ENCODE peak calls at places on chromosomes 5 and 9, in five cellular contexts. One of them, this sample, is unnamed.

GRCh38 chr9:91803143-91803940 is 146.7 kb downstream of the ROR2 start:
- DNase-seq in activated CD8-positive, alpha-beta memory T cell treated with anti-CD3 and anti-CD28 coated beads, Interleukin-2, amount 50 U/mL, for 4 hours: no peak
- DNase-seq in stimulated activated naive B cell treated with anti-CD40 and anti-IgM and Interleukin-4, amounts not matched to agents 10 μg/mL and 1 μg/mL and 100 μg/mL, for 72 hours: no peak
- DNase-seq in T follicular helper cell: no peak
- DNase-seq in activated gamma-delta T cell treated with Interleukin-2 at 50 U/mL for 16 hours: no peak
- DNase-seq in this sample: no peak

GRCh38 chr5:51997908-51998307 is 614.7 kb downstream of the ISL1 start:
- DNase-seq in activated gamma-delta T cell treated with Interleukin-2 at 50 U/mL for 16 hours: no peak
- DNase-seq in stimulated activated naive B cell treated with anti-CD40 and anti-IgM and Interleukin-4, amounts not matched to agents 10 μg/mL and 1 μg/mL and 100 μg/mL, for 72 hours: no peak
- DNase-seq in activated CD8-positive, alpha-beta memory T cell treated with anti-CD3 and anti-CD28 coated beads, Interleukin-2, amount 50 U/mL, for 4 hours: no peak
- DNase-seq in T follicular helper cell: no peak
- DNase-seq in this sample: no peak

GRCh38 chr9:16032799-16033198 is 480.0 kb downstream of the CCDC171 start:
- DNase-seq in stimulated activated naive B cell treated with anti-CD40 and anti-IgM and Interleukin-4, amounts not matched to agents 10 μg/mL and 1 μg/mL and 100 μg/mL, for 72 hours: no peak
- DNase-seq in activated CD8-positive, alpha-beta memory T cell treated with anti-CD3 and anti-CD28 coated beads, Interleukin-2, amount 50 U/mL, for 4 hours: no peak
- DNase-seq in T follicular helper cell: no peak
- DNase-seq in activated gamma-delta T cell treated with Interleukin-2 at 50 U/mL for 16 hours: no peak
- DNase-seq in this sample: no peak

GRCh38 chr5:28862137-28862859 is 1823.9 kb upstream of the CDH9 start:
- DNase-seq in activated gamma-delta T cell treated with Interleukin-2 at 50 U/mL for 16 hours: no peak
- DNase-seq in activated CD8-positive, alpha-beta memory T cell treated with anti-CD3 and anti-CD28 coated beads, Interleukin-2, amount 50 U/mL, for 4 hours: no peak
- DNase-seq in T follicular helper cell: no peak
- DNase-seq in stimulated activated naive B cell treated with anti-CD40 and anti-IgM and Interleukin-4, amounts not matched to agents 10 μg/mL and 1 μg/mL and 100 μg/mL, for 72 hours: no peak
- DNase-seq in this sample: no peak

GRCh38 chr5:5800801-5801761 is 378.6 kb downstream of the ICE1 start:
- DNase-seq in T follicular helper cell: no peak
- DNase-seq in stimulated activated naive B cell treated with anti-CD40 and anti-IgM and Interleukin-4, amounts not matched to agents 10 μg/mL and 1 μg/mL and 100 μg/mL, for 72 hours: no peak
- DNase-seq in activated gamma-delta T cell treated with Interleukin-2 at 50 U/mL for 16 hours: no peak
- DNase-seq in activated CD8-positive, alpha-beta memory T cell treated with anti-CD3 and anti-CD28 coated beads, Interleukin-2, amount 50 U/mL, for 4 hours: no peak
- DNase-seq in this sample: no peak

GRCh38 chr9:79809931-79810330 is 238.2 kb downstream of the TLE4 start:
- DNase-seq in stimulated activated naive B cell treated with anti-CD40 and anti-IgM and Interleukin-4, amounts not matched to agents 10 μg/mL and 1 μg/mL and 100 μg/mL, for 72 hours: no peak
- DNase-seq in activated CD8-positive, alpha-beta memory T cell treated with anti-CD3 and anti-CD28 coated beads, Interleukin-2, amount 50 U/mL, for 4 hours: no peak
- DNase-seq in activated gamma-delta T cell treated with Interleukin-2 at 50 U/mL for 16 hours: no peak
- DNase-seq in T follicular helper cell: no peak
- DNase-seq in this sample: no peak

GRCh38 chr5:106522296-106522695 is 1148.4 kb downstream of the EFNA5 start:
- DNase-seq in T follicular helper cell: no peak
- DNase-seq in activated CD8-positive, alpha-beta memory T cell treated with anti-CD3 and anti-CD28 coated beads, Interleukin-2, amount 50 U/mL, for 4 hours: no peak
- DNase-seq in activated gamma-delta T cell treated with Interleukin-2 at 50 U/mL for 16 hours: no peak
- DNase-seq in stimulated activated naive B cell treated with anti-CD40 and anti-IgM and Interleukin-4, amounts not matched to agents 10 μg/mL and 1 μg/mL and 100 μg/mL, for 72 hours: no peak
- DNase-seq in this sample: no peak

GRCh38 chr9:129141066-129142041 is 30.1 kb downstream of the PTPA start:
- DNase-seq in T follicular helper cell: no peak
- DNase-seq in stimulated activated naive B cell treated with anti-CD40 and anti-IgM and Interleukin-4, amounts not matched to agents 10 μg/mL and 1 μg/mL and 100 μg/mL, for 72 hours: peak
- DNase-seq in activated CD8-positive, alpha-beta memory T cell treated with anti-CD3 and anti-CD28 coated beads, Interleukin-2, amount 50 U/mL, for 4 hours: no peak
- DNase-seq in activated gamma-delta T cell treated with Interleukin-2 at 50 U/mL for 16 hours: peak
- DNase-seq in this sample: no peak

GRCh38 chr5:59795141-59795540 is 98.4 kb downstream of the PDE4D start:
- DNase-seq in stimulated activated naive B cell treated with anti-CD40 and anti-IgM and Interleukin-4, amounts not matched to agents 10 μg/mL and 1 μg/mL and 100 μg/mL, for 72 hours: no peak
- DNase-seq in T follicular helper cell: no peak
- DNase-seq in activated CD8-positive, alpha-beta memory T cell treated with anti-CD3 and anti-CD28 coated beads, Interleukin-2, amount 50 U/mL, for 4 hours: no peak
- DNase-seq in activated gamma-delta T cell treated with Interleukin-2 at 50 U/mL for 16 hours: no peak
- DNase-seq in this sample: no peak

GRCh38 chr5:67233075-67233474 is 36.5 kb upstream of the CD180 start:
- DNase-seq in activated gamma-delta T cell treated with Interleukin-2 at 50 U/mL for 16 hours: no peak
- DNase-seq in stimulated activated naive B cell treated with anti-CD40 and anti-IgM and Interleukin-4, amounts not matched to agents 10 μg/mL and 1 μg/mL and 100 μg/mL, for 72 hours: no peak
- DNase-seq in activated CD8-positive, alpha-beta memory T cell treated with anti-CD3 and anti-CD28 coated beads, Interleukin-2, amount 50 U/mL, for 4 hours: no peak
- DNase-seq in T follicular helper cell: no peak
- DNase-seq in this sample: no peak

GRCh38 chr5:126757713-126758357 is 19.1 kb upstream of the LMNB1 start:
- DNase-seq in activated gamma-delta T cell treated with Interleukin-2 at 50 U/mL for 16 hours: no peak
- DNase-seq in stimulated activated naive B cell treated with anti-CD40 and anti-IgM and Interleukin-4, amounts not matched to agents 10 μg/mL and 1 μg/mL and 100 μg/mL, for 72 hours: no peak
- DNase-seq in T follicular helper cell: no peak
- DNase-seq in activated CD8-positive, alpha-beta memory T cell treated with anti-CD3 and anti-CD28 coated beads, Interleukin-2, amount 50 U/mL, for 4 hours: no peak
- DNase-seq in this sample: no peak

GRCh38 chr9:94611638-94612068 is 18.0 kb upstream of the FBP2 start:
- DNase-seq in T follicular helper cell: no peak
- DNase-seq in stimulated activated naive B cell treated with anti-CD40 and anti-IgM and Interleukin-4, amounts not matched to agents 10 μg/mL and 1 μg/mL and 100 μg/mL, for 72 hours: peak
- DNase-seq in activated CD8-positive, alpha-beta memory T cell treated with anti-CD3 and anti-CD28 coated beads, Interleukin-2, amount 50 U/mL, for 4 hours: peak
- DNase-seq in activated gamma-delta T cell treated with Interleukin-2 at 50 U/mL for 16 hours: no peak
- DNase-seq in this sample: no peak

GRCh38 chr5:62538017-62538942 is 40.3 kb upstream of the LRRC70 start:
- DNase-seq in activated gamma-delta T cell treated with Interleukin-2 at 50 U/mL for 16 hours: no peak
- DNase-seq in T follicular helper cell: no peak
- DNase-seq in stimulated activated naive B cell treated with anti-CD40 and anti-IgM and Interleukin-4, amounts not matched to agents 10 μg/mL and 1 μg/mL and 100 μg/mL, for 72 hours: no peak
- DNase-seq in activated CD8-positive, alpha-beta memory T cell treated with anti-CD3 and anti-CD28 coated beads, Interleukin-2, amount 50 U/mL, for 4 hours: no peak
- DNase-seq in this sample: no peak

GRCh38 chr9:99748690-99749089 is 73.0 kb upstream of the NR4A3 start:
- DNase-seq in activated gamma-delta T cell treated with Interleukin-2 at 50 U/mL for 16 hours: no peak
- DNase-seq in stimulated activated naive B cell treated with anti-CD40 and anti-IgM and Interleukin-4, amounts not matched to agents 10 μg/mL and 1 μg/mL and 100 μg/mL, for 72 hours: no peak
- DNase-seq in activated CD8-positive, alpha-beta memory T cell treated with anti-CD3 and anti-CD28 coated beads, Interleukin-2, amount 50 U/mL, for 4 hours: no peak
- DNase-seq in T follicular helper cell: no peak
- DNase-seq in this sample: no peak

GRCh38 chr5:34547300-34548085 is 108.6 kb upstream of the RAI14 start:
- DNase-seq in T follicular helper cell: no peak
- DNase-seq in activated gamma-delta T cell treated with Interleukin-2 at 50 U/mL for 16 hours: no peak
- DNase-seq in stimulated activated naive B cell treated with anti-CD40 and anti-IgM and Interleukin-4, amounts not matched to agents 10 μg/mL and 1 μg/mL and 100 μg/mL, for 72 hours: no peak
- DNase-seq in activated CD8-positive, alpha-beta memory T cell treated with anti-CD3 and anti-CD28 coated beads, Interleukin-2, amount 50 U/mL, for 4 hours: no peak
- DNase-seq in this sample: no peak

GRCh38 chr5:158725223-158725825 is 374.4 kb downstream of the EBF1 start:
- DNase-seq in activated CD8-positive, alpha-beta memory T cell treated with anti-CD3 and anti-CD28 coated beads, Interleukin-2, amount 50 U/mL, for 4 hours: no peak
- DNase-seq in activated gamma-delta T cell treated with Interleukin-2 at 50 U/mL for 16 hours: no peak
- DNase-seq in stimulated activated naive B cell treated with anti-CD40 and anti-IgM and Interleukin-4, amounts not matched to agents 10 μg/mL and 1 μg/mL and 100 μg/mL, for 72 hours: no peak
- DNase-seq in T follicular helper cell: no peak
- DNase-seq in this sample: no peak

GRCh38 chr5:83528439-83528769 is 56.9 kb downstream of the VCAN start:
- DNase-seq in activated gamma-delta T cell treated with Interleukin-2 at 50 U/mL for 16 hours: no peak
- DNase-seq in activated CD8-positive, alpha-beta memory T cell treated with anti-CD3 and anti-CD28 coated beads, Interleukin-2, amount 50 U/mL, for 4 hours: no peak
- DNase-seq in T follicular helper cell: no peak
- DNase-seq in stimulated activated naive B cell treated with anti-CD40 and anti-IgM and Interleukin-4, amounts not matched to agents 10 μg/mL and 1 μg/mL and 100 μg/mL, for 72 hours: no peak
- DNase-seq in this sample: no peak

GRCh38 chr9:131266301-131267229 is 9.7 kb downstream of the FAM78A start:
- DNase-seq in activated CD8-positive, alpha-beta memory T cell treated with anti-CD3 and anti-CD28 coated beads, Interleukin-2, amount 50 U/mL, for 4 hours: no peak
- DNase-seq in activated gamma-delta T cell treated with Interleukin-2 at 50 U/mL for 16 hours: no peak
- DNase-seq in T follicular helper cell: peak
- DNase-seq in stimulated activated naive B cell treated with anti-CD40 and anti-IgM and Interleukin-4, amounts not matched to agents 10 μg/mL and 1 μg/mL and 100 μg/mL, for 72 hours: no peak
- DNase-seq in this sample: no peak

GRCh38 chr5:132742158-132742557 is 4.8 kb upstream of the KIF3A start:
- DNase-seq in stimulated activated naive B cell treated with anti-CD40 and anti-IgM and Interleukin-4, amounts not matched to agents 10 μg/mL and 1 μg/mL and 100 μg/mL, for 72 hours: no peak
- DNase-seq in activated gamma-delta T cell treated with Interleukin-2 at 50 U/mL for 16 hours: no peak
- DNase-seq in activated CD8-positive, alpha-beta memory T cell treated with anti-CD3 and anti-CD28 coated beads, Interleukin-2, amount 50 U/mL, for 4 hours: no peak
- DNase-seq in T follicular helper cell: no peak
- DNase-seq in this sample: no peak

GRCh38 chr5:103744159-103744558 is 181.6 kb upstream of the NUDT12 start:
- DNase-seq in activated gamma-delta T cell treated with Interleukin-2 at 50 U/mL for 16 hours: no peak
- DNase-seq in T follicular helper cell: no peak
- DNase-seq in activated CD8-positive, alpha-beta memory T cell treated with anti-CD3 and anti-CD28 coated beads, Interleukin-2, amount 50 U/mL, for 4 hours: no peak
- DNase-seq in stimulated activated naive B cell treated with anti-CD40 and anti-IgM and Interleukin-4, amounts not matched to agents 10 μg/mL and 1 μg/mL and 100 μg/mL, for 72 hours: no peak
- DNase-seq in this sample: no peak

GRCh38 chr5:52710310-52710971 is 77.3 kb upstream of the ITGA1 start:
- DNase-seq in activated CD8-positive, alpha-beta memory T cell treated with anti-CD3 and anti-CD28 coated beads, Interleukin-2, amount 50 U/mL, for 4 hours: no peak
- DNase-seq in activated gamma-delta T cell treated with Interleukin-2 at 50 U/mL for 16 hours: no peak
- DNase-seq in T follicular helper cell: no peak
- DNase-seq in stimulated activated naive B cell treated with anti-CD40 and anti-IgM and Interleukin-4, amounts not matched to agents 10 μg/mL and 1 μg/mL and 100 μg/mL, for 72 hours: no peak
- DNase-seq in this sample: no peak

GRCh38 chr9:14433841-14434511 is 120.0 kb upstream of the NFIB start:
- DNase-seq in activated gamma-delta T cell treated with Interleukin-2 at 50 U/mL for 16 hours: no peak
- DNase-seq in activated CD8-positive, alpha-beta memory T cell treated with anti-CD3 and anti-CD28 coated beads, Interleukin-2, amount 50 U/mL, for 4 hours: no peak
- DNase-seq in T follicular helper cell: no peak
- DNase-seq in stimulated activated naive B cell treated with anti-CD40 and anti-IgM and Interleukin-4, amounts not matched to agents 10 μg/mL and 1 μg/mL and 100 μg/mL, for 72 hours: no peak
- DNase-seq in this sample: no peak

GRCh38 chr5:131792900-131793299 is 3.9 kb downstream of the FNIP1 start:
- DNase-seq in T follicular helper cell: no peak
- DNase-seq in activated CD8-positive, alpha-beta memory T cell treated with anti-CD3 and anti-CD28 coated beads, Interleukin-2, amount 50 U/mL, for 4 hours: no peak
- DNase-seq in activated gamma-delta T cell treated with Interleukin-2 at 50 U/mL for 16 hours: no peak
- DNase-seq in stimulated activated naive B cell treated with anti-CD40 and anti-IgM and Interleukin-4, amounts not matched to agents 10 μg/mL and 1 μg/mL and 100 μg/mL, for 72 hours: no peak
- DNase-seq in this sample: no peak

GRCh38 chr5:39618391-39618790 is 193.6 kb upstream of the DAB2 start:
- DNase-seq in stimulated activated naive B cell treated with anti-CD40 and anti-IgM and Interleukin-4, amounts not matched to agents 10 μg/mL and 1 μg/mL and 100 μg/mL, for 72 hours: no peak
- DNase-seq in activated gamma-delta T cell treated with Interleukin-2 at 50 U/mL for 16 hours: no peak
- DNase-seq in T follicular helper cell: no peak
- DNase-seq in activated CD8-positive, alpha-beta memory T cell treated with anti-CD3 and anti-CD28 coated beads, Interleukin-2, amount 50 U/mL, for 4 hours: no peak
- DNase-seq in this sample: no peak

GRCh38 chr5:149005077-149005892 is 57.6 kb downstream of the SH3TC2 start:
- DNase-seq in activated CD8-positive, alpha-beta memory T cell treated with anti-CD3 and anti-CD28 coated beads, Interleukin-2, amount 50 U/mL, for 4 hours: no peak
- DNase-seq in stimulated activated naive B cell treated with anti-CD40 and anti-IgM and Interleukin-4, amounts not matched to agents 10 μg/mL and 1 μg/mL and 100 μg/mL, for 72 hours: no peak
- DNase-seq in activated gamma-delta T cell treated with Interleukin-2 at 50 U/mL for 16 hours: no peak
- DNase-seq in T follicular helper cell: no peak
- DNase-seq in this sample: no peak

GRCh38 chr9:108125541-108125940 is 636.0 kb upstream of the KLF4 start:
- DNase-seq in activated CD8-positive, alpha-beta memory T cell treated with anti-CD3 and anti-CD28 coated beads, Interleukin-2, amount 50 U/mL, for 4 hours: no peak
- DNase-seq in T follicular helper cell: no peak
- DNase-seq in activated gamma-delta T cell treated with Interleukin-2 at 50 U/mL for 16 hours: no peak
- DNase-seq in stimulated activated naive B cell treated with anti-CD40 and anti-IgM and Interleukin-4, amounts not matched to agents 10 μg/mL and 1 μg/mL and 100 μg/mL, for 72 hours: no peak
- DNase-seq in this sample: no peak

GRCh38 chr5:30918171-30918570 is 275.3 kb upstream of the CDH6 start:
- DNase-seq in stimulated activated naive B cell treated with anti-CD40 and anti-IgM and Interleukin-4, amounts not matched to agents 10 μg/mL and 1 μg/mL and 100 μg/mL, for 72 hours: no peak
- DNase-seq in activated CD8-positive, alpha-beta memory T cell treated with anti-CD3 and anti-CD28 coated beads, Interleukin-2, amount 50 U/mL, for 4 hours: no peak
- DNase-seq in T follicular helper cell: no peak
- DNase-seq in activated gamma-delta T cell treated with Interleukin-2 at 50 U/mL for 16 hours: no peak
- DNase-seq in this sample: no peak

GRCh38 chr5:94288937-94289336 is 329.5 kb downstream of the KIAA0825 start:
- DNase-seq in stimulated activated naive B cell treated with anti-CD40 and anti-IgM and Interleukin-4, amounts not matched to agents 10 μg/mL and 1 μg/mL and 100 μg/mL, for 72 hours: no peak
- DNase-seq in T follicular helper cell: no peak
- DNase-seq in activated CD8-positive, alpha-beta memory T cell treated with anti-CD3 and anti-CD28 coated beads, Interleukin-2, amount 50 U/mL, for 4 hours: no peak
- DNase-seq in activated gamma-delta T cell treated with Interleukin-2 at 50 U/mL for 16 hours: no peak
- DNase-seq in this sample: no peak

GRCh38 chr5:170336065-170336464 is 38.5 kb upstream of the LCP2 start:
- DNase-seq in activated CD8-positive, alpha-beta memory T cell treated with anti-CD3 and anti-CD28 coated beads, Interleukin-2, amount 50 U/mL, for 4 hours: no peak
- DNase-seq in stimulated activated naive B cell treated with anti-CD40 and anti-IgM and Interleukin-4, amounts not matched to agents 10 μg/mL and 1 μg/mL and 100 μg/mL, for 72 hours: no peak
- DNase-seq in activated gamma-delta T cell treated with Interleukin-2 at 50 U/mL for 16 hours: no peak
- DNase-seq in T follicular helper cell: no peak
- DNase-seq in this sample: no peak

GRCh38 chr5:150615141-150615699 is 25.2 kb upstream of the SYNPO start:
- DNase-seq in activated CD8-positive, alpha-beta memory T cell treated with anti-CD3 and anti-CD28 coated beads, Interleukin-2, amount 50 U/mL, for 4 hours: no peak
- DNase-seq in stimulated activated naive B cell treated with anti-CD40 and anti-IgM and Interleukin-4, amounts not matched to agents 10 μg/mL and 1 μg/mL and 100 μg/mL, for 72 hours: no peak
- DNase-seq in activated gamma-delta T cell treated with Interleukin-2 at 50 U/mL for 16 hours: no peak
- DNase-seq in T follicular helper cell: no peak
- DNase-seq in this sample: no peak

GRCh38 chr5:132747064-132747692 is at the start of gene CCNI2:
- DNase-seq in T follicular helper cell: peak
- DNase-seq in stimulated activated naive B cell treated with anti-CD40 and anti-IgM and Interleukin-4, amounts not matched to agents 10 μg/mL and 1 μg/mL and 100 μg/mL, for 72 hours: no peak
- DNase-seq in activated gamma-delta T cell treated with Interleukin-2 at 50 U/mL for 16 hours: peak
- DNase-seq in activated CD8-positive, alpha-beta memory T cell treated with anti-CD3 and anti-CD28 coated beads, Interleukin-2, amount 50 U/mL, for 4 hours: peak
- DNase-seq in this sample: no peak